ENCODE peak calls at places on chromosomes 13 and 19, in six cellular contexts. P, L, E, X, B and J are unnamed samples. For H3K27me3, the result is how much of the 10 kb centered on the place peaks cover.

GRCh38 chr19:32458500-32459123 is 53.0 kb downstream of the DPY19L3 start:
- DNase-seq in P (no peak), L (no peak), E (no peak), X (no peak), B (no peak), J (no peak)

GRCh38 chr13:73336789-73337188 is 278.0 kb downstream of the KLF5 start:
- DNase-seq in P (no peak), L (no peak), E (peak), X (no peak), B (no peak), J (no peak)

GRCh38 chr13:43864921-43865320 is 14.6 kb downstream of the CCDC122 start:
- DNase-seq in P (no peak), L (no peak), E (no peak), X (no peak), B (no peak), J (no peak)

GRCh38 chr19:51111606-51112005 is 3.4 kb upstream of the CTU1 start:
- DNase-seq in P (no peak), L (no peak), E (no peak), X (no peak), B (no peak), J (no peak)

GRCh38 chr19:33241530-33242101 is 16.0 kb upstream of the SLC7A10 start:
- DNase-seq in P (no peak), L (no peak), E (peak), X (no peak), B (no peak), J (no peak)

GRCh38 chr13:72599148-72599743 is 128.2 kb downstream of the MZT1 start:
- DNase-seq in P (no peak), L (no peak), E (no peak), X (no peak), B (no peak), J (no peak)

GRCh38 chr13:94657167-94657566 is 55.2 kb downstream of the SOX21 start:
- DNase-seq in P (peak), L (no peak), E (no peak), X (no peak), B (no peak), J (no peak)

GRCh38 chr19:4523306-4524110 is 5.2 kb upstream of the PLIN4 start:
- DNase-seq in P (peak), L (no peak), E (peak), X (peak), B (peak), J (peak)

GRCh38 chr19:12834418-12834943 is at the start of gene RTBDN:
- DNase-seq in P (no peak), L (no peak), E (no peak), X (no peak), B (no peak), J (no peak)

GRCh38 chr13:74910399-74910798 is 571.6 kb downstream of the TBC1D4 start:
- DNase-seq in P (no peak), L (no peak), E (no peak), X (no peak), B (no peak), J (no peak)

GRCh38 chr13:50230365-50230978 is 215.2 kb downstream of the KCNRG start:
- DNase-seq in P (peak), L (no peak), E (peak), X (no peak), B (no peak), J (no peak)

GRCh38 chr19:12159773-12160414 is 3.0 kb upstream of the ZNF136 start:
- DNase-seq in P (no peak), L (no peak), E (no peak), X (no peak), B (no peak), J (no peak)

GRCh38 chr13:87677043-87677333 is 5.8 kb downstream of the SLITRK5 start:
- DNase-seq in P (no peak), L (no peak), E (no peak), X (no peak), B (no peak), J (no peak)
- H3K27me3 ChIP-seq in P (under half), L (under half), E (under half), X (under half), B (half or more), J (under half)

DNA sequence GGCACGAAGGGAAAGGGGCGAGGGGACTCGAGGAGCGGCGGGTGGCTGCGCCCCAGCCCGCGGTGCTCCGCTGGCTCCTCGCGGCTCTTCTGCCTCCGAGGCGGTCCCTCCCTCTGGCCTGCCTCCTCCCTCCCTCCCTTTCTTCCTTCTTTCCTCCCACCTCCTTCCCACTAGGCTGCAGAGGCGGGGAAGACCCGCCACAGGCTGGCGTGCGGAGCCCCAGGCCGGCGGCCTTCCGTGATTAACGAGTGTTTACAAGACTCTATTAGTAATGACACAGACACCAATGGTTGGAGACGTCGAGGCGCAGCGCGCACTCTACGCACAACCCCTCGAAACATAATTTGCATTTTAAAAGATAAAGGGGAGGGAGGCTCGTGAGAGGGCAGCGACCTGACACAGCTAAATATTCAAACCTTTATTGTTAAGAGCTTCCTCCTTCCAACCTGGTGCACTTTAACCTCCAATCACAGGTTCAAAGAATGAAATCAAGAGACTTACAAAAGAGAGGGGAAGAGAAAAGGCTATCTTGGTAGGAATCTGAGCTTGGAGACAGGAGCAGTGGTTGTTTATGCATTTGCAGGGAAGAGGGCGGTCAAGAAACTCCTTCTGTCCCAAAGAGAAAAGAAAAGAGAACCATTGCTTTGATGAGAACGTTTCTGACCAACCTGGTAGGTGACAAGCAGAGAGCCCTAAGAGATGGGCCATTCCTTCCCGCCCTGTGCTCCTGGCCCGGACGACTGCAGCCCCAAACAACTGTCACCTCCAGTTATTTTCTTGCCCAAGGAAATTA is at the start of gene CDX2:
- DNase-seq in P (no peak), L (no peak), E (peak), X (no peak), B (no peak), J (no peak)
- H3K27me3 ChIP-seq in P (half or more), L (under half), E (half or more), X (half or more), B (half or more), J (under half)

DNA sequence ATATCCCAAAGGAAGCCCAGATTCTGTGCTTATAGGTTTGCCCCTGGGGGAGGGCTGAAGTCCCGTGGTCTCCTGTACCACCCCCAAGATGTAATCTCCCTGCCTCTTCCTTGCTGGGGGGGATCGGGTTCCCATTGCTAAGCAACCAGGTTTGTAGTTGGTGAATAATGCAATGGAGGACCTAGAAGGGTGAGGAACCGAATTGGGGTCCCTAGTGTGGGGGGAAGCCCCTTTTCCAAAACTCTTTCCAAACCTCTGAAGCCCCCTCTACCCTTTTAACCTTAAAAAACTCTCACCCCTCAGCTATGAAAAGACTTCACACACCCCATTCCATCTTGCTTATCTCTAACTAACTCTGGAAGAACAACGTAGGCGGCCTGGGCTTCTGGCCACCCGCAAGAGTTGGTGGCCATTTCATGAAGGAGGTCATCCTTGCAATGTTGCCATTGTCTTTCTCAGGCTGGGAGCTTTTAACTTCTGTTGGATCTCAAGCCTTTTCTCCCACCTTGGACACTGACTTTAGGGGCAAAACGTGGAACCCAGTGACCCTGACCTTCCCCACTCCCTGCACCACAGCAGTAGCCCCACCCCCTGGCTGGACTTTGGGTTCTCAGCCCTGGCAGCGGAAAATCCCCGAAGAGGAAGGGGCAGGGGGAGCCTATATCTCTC is 661 bp downstream of the PALM3 start:
- DNase-seq in P (no peak), L (no peak), E (peak), X (no peak), B (no peak), J (no peak)
- H3K27me3 ChIP-seq in P (under half), L (under half), E (under half), X (under half), B (under half), J (under half)

GRCh38 chr19:55443824-55444719 is 972 bp upstream of the SHISA7 start:
- DNase-seq in P (no peak), L (no peak), E (no peak), X (no peak), B (no peak), J (no peak)

GRCh38 chr19:55449469-55449868 is 6.4 kb upstream of the SHISA7 start:
- DNase-seq in P (no peak), L (no peak), E (no peak), X (no peak), B (no peak), J (no peak)

GRCh38 chr19:55446060-55446459 is 3.0 kb upstream of the SHISA7 start:
- DNase-seq in P (no peak), L (no peak), E (no peak), X (no peak), B (no peak), J (no peak)

GRCh38 chr19:55444720-55445045 is 1.6 kb upstream of the SHISA7 start:
- DNase-seq in P (no peak), L (no peak), E (no peak), X (no peak), B (no peak), J (no peak)

DNA sequence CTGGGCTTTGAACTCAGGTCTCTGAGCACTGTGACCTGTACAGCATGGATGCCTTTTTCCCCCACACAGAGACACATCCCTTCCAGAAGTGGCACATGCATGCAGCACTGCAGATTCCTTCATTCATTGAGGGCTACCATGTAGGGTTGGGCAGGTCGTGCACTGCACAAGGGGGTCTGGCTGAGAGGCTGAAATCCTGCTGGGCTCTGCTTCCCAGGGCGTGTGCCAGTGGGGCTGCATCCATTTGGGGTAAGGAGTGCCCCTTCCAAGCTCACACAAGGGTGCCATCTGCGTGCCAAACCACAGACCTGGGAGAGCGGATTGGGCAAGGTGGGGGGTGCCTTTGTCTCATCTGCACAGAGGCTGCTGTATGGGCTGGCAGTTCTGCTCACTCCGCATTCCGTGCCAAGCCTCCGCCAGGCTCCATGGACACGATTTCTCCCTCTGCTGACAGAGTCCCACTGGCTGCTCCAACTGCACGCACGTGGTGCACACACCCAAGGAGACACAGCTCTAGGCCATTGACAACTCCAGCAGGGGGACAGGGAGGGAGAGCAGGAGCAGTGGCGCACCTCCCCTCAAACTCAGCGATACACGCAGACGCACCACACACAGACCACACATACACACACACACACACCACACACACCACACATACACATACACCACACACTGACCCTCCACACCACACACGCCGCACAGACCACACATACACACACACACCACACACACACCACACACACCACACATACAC is 4.5 kb upstream of the SHISA7 start:
- DNase-seq in P (peak), L (no peak), E (no peak), X (no peak), B (no peak), J (no peak)
- H3K27me3 ChIP-seq in P (half or more), L (under half), E (under half), X (half or more), B (half or more), J (under half)

GRCh38 chr13:39501711-39502324 is 101.2 kb downstream of the LHFPL6 start:
- DNase-seq in P (no peak), L (no peak), E (no peak), X (no peak), B (peak), J (peak)
- H3K27me3 ChIP-seq in P (under half), L (under half), E (under half), X (under half), B (under half), J (under half)

DNA sequence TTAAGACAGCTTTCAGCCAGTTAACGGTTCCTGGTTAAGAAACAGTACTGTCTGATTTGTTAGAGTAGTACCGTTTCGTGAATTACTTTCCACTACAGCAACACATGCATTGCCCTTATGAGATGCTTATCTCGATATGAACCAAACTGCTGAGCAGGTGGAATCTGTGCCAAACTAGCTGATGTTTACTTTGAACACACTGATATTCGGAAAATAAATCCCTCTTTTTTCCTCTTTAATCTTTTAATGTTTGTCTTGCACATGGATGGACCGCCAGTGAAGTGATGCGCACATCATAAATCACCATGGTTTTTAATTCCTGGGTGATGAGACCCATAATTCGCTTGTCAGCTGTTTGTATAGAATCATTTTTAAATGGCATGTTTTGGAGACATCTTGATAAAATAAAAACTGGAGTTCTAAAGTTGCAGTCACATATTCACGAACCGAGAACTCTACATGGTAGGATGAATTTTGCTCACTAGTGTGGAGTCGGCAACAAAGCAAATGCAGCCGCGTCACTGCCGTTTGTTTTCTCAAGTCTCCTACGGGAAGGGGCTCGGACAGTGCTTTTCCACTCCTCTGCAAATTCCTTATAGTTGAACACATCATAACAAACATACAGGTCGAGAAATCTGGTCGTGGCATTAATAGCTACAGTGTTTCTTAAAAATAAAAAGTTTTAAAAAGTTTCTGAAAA is 1.1 kb downstream of the GJA3 start:
- DNase-seq in P (peak), L (no peak), E (no peak), X (no peak), B (no peak), J (no peak)
- H3K27me3 ChIP-seq in P (under half), L (under half), E (under half), X (half or more), B (under half), J (under half)

DNA sequence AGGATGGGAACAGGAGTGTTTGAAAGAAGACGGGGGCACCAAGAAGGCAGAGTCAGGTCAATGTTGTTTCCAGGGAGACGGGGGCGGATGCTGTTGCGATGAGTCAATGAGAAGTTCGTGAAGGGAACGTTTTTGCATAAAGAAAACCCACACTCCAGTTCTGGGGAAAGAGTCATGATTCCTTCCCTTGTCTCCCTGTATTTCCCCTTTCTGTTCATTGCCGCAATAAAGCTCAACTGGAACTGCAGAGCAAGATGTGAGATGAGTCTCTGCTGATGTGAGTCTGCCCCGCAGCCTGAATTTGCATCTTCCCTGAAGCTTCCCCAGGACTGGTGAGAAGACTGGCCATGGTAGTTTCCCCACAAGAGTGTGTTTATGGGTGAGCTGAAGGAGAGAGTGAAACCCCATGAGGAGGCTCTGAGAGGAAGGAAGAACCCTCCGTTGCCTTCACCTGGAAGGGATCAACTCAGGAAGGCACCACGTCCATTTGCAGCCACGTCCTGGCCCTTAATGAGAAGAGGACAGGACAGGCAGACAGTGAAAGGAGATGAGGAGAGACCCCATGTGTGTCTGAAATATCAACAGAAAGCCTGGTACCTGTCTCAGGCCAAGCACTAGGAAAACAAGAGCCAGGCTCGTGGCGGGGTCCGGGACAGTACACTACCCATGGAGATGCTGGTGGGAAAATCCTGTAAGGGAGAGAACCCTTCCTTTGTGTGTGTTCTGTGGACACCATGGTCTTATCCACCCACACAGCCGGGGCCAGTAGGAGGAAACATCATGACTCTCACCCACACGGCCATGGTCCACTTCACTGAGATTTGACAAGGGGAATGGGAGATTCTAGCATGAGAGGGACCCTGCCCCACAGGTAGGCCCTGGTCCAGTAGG is 13.7 kb downstream of the LILRA1 start:
- DNase-seq in P (no peak), L (no peak), E (no peak), X (no peak), B (no peak), J (no peak)
- H3K27me3 ChIP-seq in P (under half), L (under half), E (under half), X (under half), B (under half), J (under half)